ENCODE peak calls at places on chromosomes 7 and 10, in seven cellular contexts. H, T, M, O, U, S and R are unnamed samples.

GRCh38 chr10:127968659-127969058 is 61.8 kb downstream of the PTPRE start:
- DNase-seq in U (no peak), S (no peak), H (no peak), O (no peak), M (no peak), T (no peak), R (no peak)

GRCh38 chr10:80442879-80443278 is 11.2 kb upstream of the TSPAN14 start:
- DNase-seq in H (no peak), U (no peak), T (no peak), S (no peak), O (no peak), M (peak), R (peak)

GRCh38 chr10:100489388-100489787 is 26.6 kb downstream of the WNT8B start:
- DNase-seq in H (no peak), O (no peak), M (no peak), S (no peak), U (no peak), T (no peak), R (no peak)

GRCh38 chr10:88154596-88155250 is 291.3 kb downstream of the PTEN start:
- DNase-seq in T (no peak), U (no peak), O (no peak), M (peak), S (no peak), H (no peak), R (no peak)

GRCh38 chr7:132270517-132270916 is 305.8 kb downstream of the PLXNA4 start:
- DNase-seq in M (no peak), S (no peak), U (no peak), H (no peak), T (peak), O (no peak), R (no peak)

GRCh38 chr10:63423489-63423888 is 42.3 kb downstream of the JMJD1C start:
- DNase-seq in T (no peak), S (no peak), O (no peak), U (no peak), M (no peak), H (no peak), R (no peak)

GRCh38 chr10:112767156-112767555 is 182.9 kb upstream of the TCF7L2 start:
- DNase-seq in S (no peak), M (no peak), T (no peak), O (no peak), H (no peak), U (no peak), R (no peak)

GRCh38 chr10:71828702-71829101 is 22.3 kb downstream of the PSAP start:
- DNase-seq in S (no peak), T (no peak), M (no peak), O (no peak), U (no peak), H (no peak), R (no peak)

GRCh38 chr10:24313233-24313632 is 104.3 kb downstream of the KIAA1217 start:
- DNase-seq in O (no peak), T (no peak), S (no peak), U (no peak), H (no peak), M (no peak), R (peak)

GRCh38 chr7:1050956-1051690 is 6.8 kb downstream of the GPR146 start:
- DNase-seq in T (no peak), O (no peak), U (no peak), M (no peak), S (no peak), H (no peak), R (no peak)

GRCh38 chr10:75495434-75496190 is 64.2 kb downstream of the LRMDA start:
- DNase-seq in S (no peak), T (no peak), H (no peak), U (no peak), M (no peak), O (no peak), R (no peak)

GRCh38 chr7:55351263-55351662 is 13.9 kb upstream of the LANCL2 start:
- DNase-seq in S (no peak), H (no peak), O (no peak), M (no peak), T (no peak), U (no peak), R (no peak)

GRCh38 chr10:96585726-96586418 is 940 bp downstream of the TM9SF3 start:
- DNase-seq in M (no peak), T (peak), H (no peak), O (no peak), S (no peak), U (no peak), R (peak)

GRCh38 chr10:126902157-126902556 is 3.1 kb upstream of the DOCK1 start:
- DNase-seq in O (no peak), T (no peak), M (peak), S (no peak), H (no peak), U (peak), R (peak)

GRCh38 chr7:130649004-130649790 is 19.4 kb downstream of the COPG2 start:
- DNase-seq in O (peak), H (no peak), S (no peak), M (peak), U (no peak), T (no peak), R (peak)

GRCh38 chr7:35894721-35895120 is 93.9 kb downstream of the SEPTIN7 start:
- DNase-seq in H (no peak), T (no peak), S (no peak), M (no peak), U (no peak), O (no peak), R (no peak)

GRCh38 chr10:128530301-128530700 is 404.1 kb upstream of the MKI67 start:
- DNase-seq in S (no peak), O (no peak), M (no peak), T (no peak), U (no peak), H (no peak), R (no peak)

GRCh38 chr10:18157909-18158308 is 17.7 kb downstream of the CACNB2 start:
- DNase-seq in H (no peak), O (no peak), T (no peak), S (no peak), U (no peak), M (no peak), R (no peak)